ENCODE peak calls at places on chromosomes 12 and 14, in seven cellular contexts. R is esophagus muscularis mucosa, F is heart left ventricle, E is HCT116, O is ovary, K is endothelial cell of umbilical vein, C is suprapubic skin. I is an unnamed sample. For H3K4me1, the result is how much of the 10 kb centered on the place peaks cover.

GRCh38 chr12:128794661-128795529 is 28.9 kb downstream of the SLC15A4 start:
- DNase-seq in O (no peak), C (no peak), E (no peak), R (no peak), K (peak), F (no peak), I (no peak)

GRCh38 chr14:57189070-57189469 is 79.6 kb downstream of the EXOC5 start:
- DNase-seq in E (peak), K (no peak), O (no peak), F (no peak), R (no peak), C (no peak), I (no peak)

GRCh38 chr14:68146812-68147211 is 327.2 kb downstream of the RAD51B start:
- DNase-seq in K (no peak), O (no peak), R (no peak), C (no peak), F (no peak), E (peak), I (peak)

GRCh38 chr14:56125772-56126411 is 7.7 kb downstream of the PELI2 start:
- DNase-seq in E (no peak), K (no peak), R (no peak), C (no peak), F (no peak), O (no peak), I (no peak)

GRCh38 chr14:64253672-64254071 is 40.5 kb downstream of the ESR2 start:
- DNase-seq in R (no peak), O (no peak), E (no peak), C (no peak), K (peak), F (no peak), I (no peak)

GRCh38 chr14:99402283-99402648 is 78.4 kb downstream of the SETD3 start:
- DNase-seq in K (no peak), O (no peak), E (no peak), F (no peak), C (no peak), R (no peak), I (no peak)

GRCh38 chr12:23204933-23205778 is 580.2 kb downstream of the ETNK1 start:
- DNase-seq in E (peak), F (no peak), O (no peak), R (no peak), C (no peak), K (peak), I (no peak)

GRCh38 chr14:74571441-74571841 is 40.6 kb downstream of the LTBP2 start:
- DNase-seq in O (no peak), F (peak), K (no peak), C (no peak), E (no peak), R (no peak), I (no peak)

GRCh38 chr12:12476836-12477531 is 85.7 kb downstream of the DUSP16 start:
- DNase-seq in F (no peak), O (no peak), E (no peak), K (no peak), R (no peak), C (no peak), I (no peak)

GRCh38 chr12:531951-532585 is 72.3 kb downstream of the B4GALNT3 start:
- DNase-seq in R (no peak), C (no peak), K (no peak), O (no peak), E (no peak), F (no peak), I (no peak)

GRCh38 chr14:62159314-62159713 is 397.1 kb downstream of the SNAPC1 start:
- DNase-seq in O (no peak), E (no peak), K (no peak), R (no peak), C (no peak), F (no peak), I (no peak)

GRCh38 chr14:62168564-62169155 is 406.4 kb downstream of the SNAPC1 start:
- DNase-seq in C (no peak), O (no peak), F (no peak), E (no peak), K (no peak), R (no peak), I (no peak)

GRCh38 chr14:62158779-62159178 is 396.6 kb downstream of the SNAPC1 start:
- DNase-seq in R (no peak), E (no peak), C (no peak), O (no peak), K (no peak), F (no peak), I (no peak)

GRCh38 chr14:62162998-62163589 is 400.9 kb downstream of the SNAPC1 start:
- DNase-seq in C (no peak), K (peak), O (no peak), F (no peak), R (no peak), E (peak), I (peak)
- TF ChIP-seq CTCF in C (peak), K (peak), O (peak), F (peak), R (peak), E (peak), I (peak)

GRCh38 chr14:100739306-100739705 is 12.6 kb downstream of the DLK1 start:
- DNase-seq in K (no peak), O (no peak), C (peak), R (no peak), E (no peak), F (peak), I (no peak)
- H3K4me1 ChIP-seq in K (under half), O (under half), C (under half), R (under half), E (under half), F (under half), I (under half)

GRCh38 chr14:58298477-58298879 is at the start of gene ARID4A:
- DNase-seq in R (peak), F (peak), C (peak), E (no peak), O (peak), K (no peak), I (peak)
- TF ChIP-seq POLR2A in R (peak), F (peak), C (peak), E (no peak), O (peak), K (no peak), I (peak)

GRCh38 chr14:60195179-60195810 is 30.1 kb upstream of the DHRS7 start:
- DNase-seq in C (no peak), R (no peak), F (no peak), O (no peak), E (no peak), K (no peak), I (no peak)
- TF ChIP-seq CTCF in C (no peak), R (no peak), F (peak), O (no peak), E (no peak), K (no peak), I (no peak)

DNA sequence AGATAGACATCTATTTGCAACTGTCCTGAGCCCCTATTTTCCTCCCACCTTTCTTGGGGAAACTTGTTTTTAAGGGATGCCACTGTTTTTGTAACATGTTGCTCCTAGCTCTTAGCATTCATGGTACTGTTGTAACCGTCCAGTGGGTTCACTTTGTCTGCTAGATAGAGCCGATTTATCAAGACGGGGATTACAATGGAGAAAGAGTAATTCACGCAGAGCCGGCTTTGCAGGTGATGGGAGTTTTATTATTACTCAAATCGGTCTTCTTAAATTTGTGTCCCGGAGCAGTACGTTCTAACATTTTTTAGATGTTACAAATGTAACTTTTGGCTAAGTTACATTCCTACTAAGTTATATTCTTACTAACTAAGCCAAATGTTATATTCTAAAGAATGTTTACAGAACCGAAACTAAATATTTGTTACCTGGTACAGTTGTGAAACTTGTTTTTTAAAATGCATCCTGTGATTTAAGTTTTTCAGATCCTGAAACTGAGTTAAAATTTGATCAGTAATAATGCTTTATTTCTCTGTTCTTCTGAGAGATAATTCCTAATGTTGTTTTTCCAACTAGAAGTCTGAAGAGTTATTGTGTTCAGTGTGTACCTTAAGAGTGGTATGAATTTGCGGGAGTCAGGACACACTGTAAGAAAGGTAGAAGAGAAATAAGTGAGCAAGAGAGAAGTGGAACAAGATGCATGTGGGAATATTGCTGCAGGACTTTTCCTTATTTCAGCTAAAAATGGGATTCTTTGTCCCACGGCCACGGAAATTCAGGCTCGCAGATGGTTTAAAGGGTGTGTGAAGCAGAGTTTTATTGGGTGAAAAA is 20.6 kb upstream of the CLEC2D start:
- DNase-seq in C (no peak), E (no peak), O (no peak), K (peak), R (no peak), F (no peak), I (no peak)
- H3K4me1 ChIP-seq in C (under half), E (under half), O (under half), K (under half), R (under half), F (under half), I (under half)

I was measured in tibial nerve.